ENCODE peak calls at places on chromosomes 6 and 20, in four cellular contexts. One of them, this sample, is unnamed.

GRCh38 chr20:64138276-64138815 is 25.9 kb upstream of the MYT1 start:
- DNase-seq in endothelial cell of umbilical vein: no peak
- DNase-seq in DND-41: no peak
- DNase-seq in cardiac muscle cell: no peak
- DNase-seq in this sample: no peak

GRCh38 chr6:107523794-107524193 is 33.9 kb downstream of the SOBP start:
- DNase-seq in endothelial cell of umbilical vein: no peak
- DNase-seq in DND-41: no peak
- DNase-seq in cardiac muscle cell: no peak
- DNase-seq in this sample: no peak

GRCh38 chr6:3247255-3248146 is 11.2 kb upstream of the PSMG4 start:
- DNase-seq in DND-41: no peak
- DNase-seq in cardiac muscle cell: peak; percentile 83
- DNase-seq in endothelial cell of umbilical vein: peak; percentile 50
- DNase-seq in this sample: no peak

GRCh38 chr6:106159531-106159940 is 73.4 kb downstream of the PRDM1 start:
- DNase-seq in endothelial cell of umbilical vein: no peak
- DNase-seq in cardiac muscle cell: peak; percentile 86
- DNase-seq in DND-41: no peak
- DNase-seq in this sample: no peak

GRCh38 chr20:32544893-32545840 is 40.0 kb downstream of the NOL4L start:
- DNase-seq in DND-41: no peak
- DNase-seq in endothelial cell of umbilical vein: no peak
- DNase-seq in cardiac muscle cell: no peak
- DNase-seq in this sample: no peak

GRCh38 chr6:34602318-34603111 is 46.4 kb upstream of the SPDEF start:
- DNase-seq in DND-41: no peak
- DNase-seq in endothelial cell of umbilical vein: no peak
- DNase-seq in cardiac muscle cell: no peak
- DNase-seq in this sample: no peak

GRCh38 chr20:56875052-56875663 is 246.1 kb downstream of the TFAP2C start:
- DNase-seq in cardiac muscle cell: peak; percentile 23
- DNase-seq in DND-41: no peak
- DNase-seq in endothelial cell of umbilical vein: no peak
- DNase-seq in this sample: no peak

GRCh38 chr6:6986373-6986772 is 121.4 kb upstream of the RREB1 start:
- DNase-seq in endothelial cell of umbilical vein: no peak
- DNase-seq in cardiac muscle cell: no peak
- DNase-seq in DND-41: no peak
- DNase-seq in this sample: no peak

GRCh38 chr20:51136326-51136725 is 113.4 kb upstream of the KCNG1 start:
- DNase-seq in endothelial cell of umbilical vein: peak; percentile 40
- DNase-seq in cardiac muscle cell: no peak
- DNase-seq in DND-41: no peak
- DNase-seq in this sample: no peak

GRCh38 chr20:3766832-3767433 is 620 bp downstream of the ADISSP start:
- DNase-seq in endothelial cell of umbilical vein: no peak
- DNase-seq in DND-41: peak; percentile 34
- DNase-seq in cardiac muscle cell: no peak
- DNase-seq in this sample: no peak

GRCh38 chr6:47278545-47278944 is 31.2 kb downstream of the TNFRSF21 start:
- DNase-seq in DND-41: no peak
- DNase-seq in endothelial cell of umbilical vein: no peak
- DNase-seq in cardiac muscle cell: peak; percentile 75
- DNase-seq in this sample: no peak

GRCh38 chr6:114581293-114581692 is 238.5 kb upstream of the HS3ST5 start:
- DNase-seq in DND-41: no peak
- DNase-seq in endothelial cell of umbilical vein: no peak
- DNase-seq in cardiac muscle cell: no peak
- DNase-seq in this sample: no peak

GRCh38 chr6:11139051-11139960 is 27.8 kb upstream of the ERVFRD-1 start:
- DNase-seq in cardiac muscle cell: peak; percentile 25
- DNase-seq in endothelial cell of umbilical vein: no peak
- DNase-seq in DND-41: no peak
- DNase-seq in this sample: no peak

GRCh38 chr20:25525857-25526256 is 59.5 kb downstream of the NINL start:
- DNase-seq in cardiac muscle cell: peak; percentile 96
- DNase-seq in DND-41: no peak
- DNase-seq in endothelial cell of umbilical vein: no peak
- DNase-seq in this sample: no peak

GRCh38 chr20:63105211-63106107 is 98.7 kb upstream of the BHLHE23 start:
- DNase-seq in DND-41: no peak
- DNase-seq in endothelial cell of umbilical vein: no peak
- DNase-seq in cardiac muscle cell: no peak
- DNase-seq in this sample: no peak

GRCh38 chr20:48847498-48848205 is 19.9 kb upstream of the PREX1 start:
- DNase-seq in DND-41: no peak
- DNase-seq in endothelial cell of umbilical vein: no peak
- DNase-seq in cardiac muscle cell: no peak
- DNase-seq in this sample: no peak

GRCh38 chr20:24672181-24672880 is 202.9 kb downstream of the SYNDIG1 start:
- DNase-seq in DND-41: no peak
- DNase-seq in endothelial cell of umbilical vein: no peak
- DNase-seq in cardiac muscle cell: no peak
- DNase-seq in this sample: no peak

GRCh38 chr6:19668710-19669109 is 168.5 kb upstream of the ID4 start:
- DNase-seq in endothelial cell of umbilical vein: no peak
- DNase-seq in cardiac muscle cell: peak; percentile 55
- DNase-seq in DND-41: no peak
- DNase-seq in this sample: no peak

GRCh38 chr20:57654363-57654997 is 34.3 kb upstream of the ZBP1 start:
- DNase-seq in cardiac muscle cell: peak; percentile 73
- DNase-seq in endothelial cell of umbilical vein: peak; percentile 69
- DNase-seq in DND-41: peak; percentile 55
- DNase-seq in this sample: no peak

GRCh38 chr20:50453533-50453932 is 56.6 kb upstream of the PTPN1 start:
- DNase-seq in cardiac muscle cell: no peak
- DNase-seq in endothelial cell of umbilical vein: no peak
- DNase-seq in DND-41: no peak
- DNase-seq in this sample: no peak

GRCh38 chr20:35568645-35569044 is 26.8 kb downstream of the ERGIC3 start:
- DNase-seq in cardiac muscle cell: no peak
- DNase-seq in DND-41: no peak
- DNase-seq in endothelial cell of umbilical vein: no peak
- DNase-seq in this sample: no peak

GRCh38 chr20:61515922-61516321 is 263.9 kb downstream of the CDH4 start:
- DNase-seq in DND-41: no peak
- DNase-seq in endothelial cell of umbilical vein: no peak
- DNase-seq in cardiac muscle cell: no peak
- DNase-seq in this sample: no peak

GRCh38 chr20:58711266-58712051 is 18.9 kb downstream of the NPEPL1 start:
- DNase-seq in DND-41: no peak
- DNase-seq in cardiac muscle cell: no peak
- DNase-seq in endothelial cell of umbilical vein: no peak
- DNase-seq in this sample: peak; percentile 5

GRCh38 chr6:139364302-139364981 is 10.0 kb downstream of the CITED2 start:
- DNase-seq in endothelial cell of umbilical vein: peak; percentile 66
- DNase-seq in DND-41: peak; percentile 19
- DNase-seq in cardiac muscle cell: peak; percentile 69
- DNase-seq in this sample: no peak

GRCh38 chr6:110781522-110782200 is 33.6 kb downstream of the CDK19 start:
- DNase-seq in endothelial cell of umbilical vein: no peak
- DNase-seq in cardiac muscle cell: no peak
- DNase-seq in DND-41: no peak
- DNase-seq in this sample: no peak

GRCh38 chr6:143752459-143752858 is 74.7 kb downstream of the PHACTR2 start:
- DNase-seq in cardiac muscle cell: no peak
- DNase-seq in DND-41: no peak
- DNase-seq in endothelial cell of umbilical vein: no peak
- DNase-seq in this sample: no peak

GRCh38 chr6:30688569-30688968 is 2.1 kb upstream of the PPP1R18 start:
- DNase-seq in cardiac muscle cell: no peak
- DNase-seq in DND-41: no peak
- DNase-seq in endothelial cell of umbilical vein: no peak
- DNase-seq in this sample: peak; percentile 8

GRCh38 chr6:42315991-42316378 is 98.3 kb upstream of the MRPS10 start:
- DNase-seq in cardiac muscle cell: peak; percentile 92
- DNase-seq in DND-41: no peak
- DNase-seq in endothelial cell of umbilical vein: peak; percentile 82
- DNase-seq in this sample: no peak

GRCh38 chr20:62239278-62239879 is 1.1 kb downstream of the OSBPL2 start:
- DNase-seq in cardiac muscle cell: no peak
- DNase-seq in DND-41: no peak
- DNase-seq in endothelial cell of umbilical vein: no peak
- DNase-seq in this sample: no peak

GRCh38 chr6:4853782-4854511 is 77.7 kb downstream of the CDYL start:
- DNase-seq in cardiac muscle cell: no peak
- DNase-seq in DND-41: no peak
- DNase-seq in endothelial cell of umbilical vein: no peak
- DNase-seq in this sample: no peak

GRCh38 chr6:47047479-47048411 is 5.6 kb upstream of the ADGRF1 start:
- DNase-seq in DND-41: peak; percentile 35
- DNase-seq in endothelial cell of umbilical vein: peak; percentile 94
- DNase-seq in cardiac muscle cell: peak; percentile 80
- DNase-seq in this sample: no peak

GRCh38 chr6:118725944-118726343 is 74.6 kb upstream of the CEP85L start:
- DNase-seq in cardiac muscle cell: no peak
- DNase-seq in endothelial cell of umbilical vein: no peak
- DNase-seq in DND-41: peak; percentile 68
- DNase-seq in this sample: no peak

GRCh38 chr6:16505711-16506362 is 255.4 kb downstream of the ATXN1 start:
- DNase-seq in endothelial cell of umbilical vein: peak; percentile 16
- DNase-seq in cardiac muscle cell: peak; percentile 82
- DNase-seq in DND-41: no peak
- DNase-seq in this sample: no peak

GRCh38 chr6:134039116-134039515 is 13.3 kb downstream of the SLC2A12 start:
- DNase-seq in endothelial cell of umbilical vein: no peak
- DNase-seq in DND-41: no peak
- DNase-seq in cardiac muscle cell: no peak
- DNase-seq in this sample: no peak

GRCh38 chr6:134034478-134034877 is 17.9 kb downstream of the SLC2A12 start:
- DNase-seq in cardiac muscle cell: no peak
- DNase-seq in endothelial cell of umbilical vein: no peak
- DNase-seq in DND-41: peak; percentile 9
- DNase-seq in this sample: no peak

GRCh38 chr6:134035823-134036296 is 16.6 kb downstream of the SLC2A12 start:
- DNase-seq in cardiac muscle cell: peak; percentile 65
- DNase-seq in endothelial cell of umbilical vein: peak; percentile 19
- DNase-seq in DND-41: no peak
- DNase-seq in this sample: no peak

GRCh38 chr6:134031696-134032255 is 20.6 kb downstream of the SLC2A12 start:
- DNase-seq in DND-41: no peak
- DNase-seq in endothelial cell of umbilical vein: no peak
- DNase-seq in cardiac muscle cell: no peak
- DNase-seq in this sample: no peak

GRCh38 chr6:134034951-134035822 is 17.2 kb downstream of the SLC2A12 start:
- DNase-seq in DND-41: no peak
- DNase-seq in cardiac muscle cell: no peak
- DNase-seq in endothelial cell of umbilical vein: no peak
- DNase-seq in this sample: no peak
- H3K27ac ChIP-seq in DND-41: no peak overlapping the region
- H3K27ac ChIP-seq in cardiac muscle cell: no peak overlapping the region
- H3K27ac ChIP-seq in endothelial cell of umbilical vein: no peak overlapping the region
- H3K27ac ChIP-seq in this sample: no peak overlapping the region

GRCh38 chr20:39050555-39050902 is 88.4 kb downstream of the DHX35 start:
- DNase-seq in cardiac muscle cell: no peak
- DNase-seq in endothelial cell of umbilical vein: no peak
- DNase-seq in DND-41: no peak
- DNase-seq in this sample: no peak
- H3K4me3 ChIP-seq in cardiac muscle cell: peak overlapping the region; percentile 55
- H3K4me3 ChIP-seq in endothelial cell of umbilical vein: no peak overlapping the region
- H3K4me3 ChIP-seq in DND-41: peak overlapping the region; percentile 57
- H3K4me3 ChIP-seq in this sample: peak overlapping the region; percentile 82

GRCh38 chr20:10611357-10611756 is 62.4 kb downstream of the JAG1 start:
- DNase-seq in cardiac muscle cell: peak; percentile 65
- DNase-seq in DND-41: peak; percentile 12
- DNase-seq in endothelial cell of umbilical vein: peak; percentile 41
- DNase-seq in this sample: peak; percentile 63

GRCh38 chr20:10613911-10614310 is 59.9 kb downstream of the JAG1 start:
- DNase-seq in cardiac muscle cell: no peak
- DNase-seq in DND-41: no peak
- DNase-seq in endothelial cell of umbilical vein: no peak
- DNase-seq in this sample: no peak

GRCh38 chr20:10609726-10610125 is 64.1 kb downstream of the JAG1 start:
- DNase-seq in endothelial cell of umbilical vein: peak; percentile 39
- DNase-seq in cardiac muscle cell: peak; percentile 47
- DNase-seq in DND-41: no peak
- DNase-seq in this sample: no peak

GRCh38 chr20:10609276-10609675 is 64.5 kb downstream of the JAG1 start:
- DNase-seq in DND-41: no peak
- DNase-seq in cardiac muscle cell: peak; percentile 90
- DNase-seq in endothelial cell of umbilical vein: no peak
- DNase-seq in this sample: peak; percentile 64

GRCh38 chr20:10610266-10610665 is 63.5 kb downstream of the JAG1 start:
- DNase-seq in cardiac muscle cell: no peak
- DNase-seq in DND-41: no peak
- DNase-seq in endothelial cell of umbilical vein: no peak
- DNase-seq in this sample: peak; percentile 50
- H3K27ac ChIP-seq in cardiac muscle cell: no peak overlapping the region
- H3K27ac ChIP-seq in DND-41: no peak overlapping the region
- H3K27ac ChIP-seq in endothelial cell of umbilical vein: no peak overlapping the region
- H3K27ac ChIP-seq in this sample: peak overlapping the region; percentile 86

GRCh38 chr20:45912344-45912682 is 358 bp upstream of the PLTP start:
- DNase-seq in DND-41: no peak
- DNase-seq in endothelial cell of umbilical vein: no peak
- DNase-seq in cardiac muscle cell: no peak
- DNase-seq in this sample: no peak
- H3K4me3 ChIP-seq in DND-41: no peak overlapping the region
- H3K4me3 ChIP-seq in endothelial cell of umbilical vein: peak overlapping the region; percentile 62
- H3K4me3 ChIP-seq in cardiac muscle cell: peak overlapping the region; percentile 40
- H3K4me3 ChIP-seq in this sample: peak overlapping the region; percentile 74

GRCh38 chr6:158040804-158041347 is 59.2 kb downstream of the SYNJ2 start:
- DNase-seq in cardiac muscle cell: peak; percentile 69
- DNase-seq in DND-41: no peak
- DNase-seq in endothelial cell of umbilical vein: no peak
- DNase-seq in this sample: peak; percentile 15

GRCh38 chr6:158040051-158040803 is 58.6 kb downstream of the SYNJ2 start:
- DNase-seq in DND-41: peak; percentile 35
- DNase-seq in endothelial cell of umbilical vein: peak; percentile 99
- DNase-seq in cardiac muscle cell: peak; percentile 96
- DNase-seq in this sample: no peak

GRCh38 chr6:158041788-158042187 is 60.1 kb downstream of the SYNJ2 start:
- DNase-seq in DND-41: no peak
- DNase-seq in endothelial cell of umbilical vein: no peak
- DNase-seq in cardiac muscle cell: no peak
- DNase-seq in this sample: peak; percentile 10

GRCh38 chr6:158042245-158042798 is 60.7 kb downstream of the SYNJ2 start:
- DNase-seq in endothelial cell of umbilical vein: peak; percentile 94
- DNase-seq in cardiac muscle cell: peak; percentile 76
- DNase-seq in DND-41: no peak
- DNase-seq in this sample: peak; percentile 71

DNA sequence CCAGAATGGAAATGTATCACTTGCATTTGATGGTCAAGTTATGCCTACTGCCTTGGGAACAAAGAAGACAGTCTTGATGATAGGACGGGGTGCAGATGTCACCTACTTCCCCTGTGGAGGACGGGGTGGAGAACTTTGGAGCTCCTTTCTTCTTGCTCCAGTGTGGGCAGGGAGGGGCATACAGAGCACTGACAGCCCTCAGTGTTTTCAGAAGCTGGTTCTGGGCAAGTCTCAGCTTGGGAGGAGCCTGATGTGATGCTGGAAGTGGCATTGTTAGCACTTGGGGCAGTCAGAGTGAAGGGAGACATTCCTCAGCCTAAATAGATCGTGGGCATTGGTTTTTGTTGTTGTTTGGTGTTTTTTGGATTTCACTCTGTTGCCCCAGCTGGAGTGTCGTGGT is 59.7 kb downstream of the SYNJ2 start:
- DNase-seq in DND-41: no peak
- DNase-seq in endothelial cell of umbilical vein: peak; percentile 53
- DNase-seq in cardiac muscle cell: no peak
- DNase-seq in this sample: peak; percentile 12
- H3K27ac ChIP-seq in DND-41: no peak overlapping the region
- H3K27ac ChIP-seq in endothelial cell of umbilical vein: peak overlapping the region; percentile 99
- H3K27ac ChIP-seq in cardiac muscle cell: peak overlapping the region; percentile 51
- H3K27ac ChIP-seq in this sample: peak overlapping the region; percentile 94

This sample was measured in left ventricle myocardium inferior.